ENCODE peak calls at places on chromosomes 4 and X, in four cellular contexts. H is HCT116, O is hepatocyte, R is PC-3. U is an unnamed sample. For H4K20me1 and H3K4me1, the result is how much of the 10 kb centered on the place peaks cover.

GRCh38 chr4:150379454-150379853 is 202.5 kb upstream of the MAB21L2 start:
- DNase-seq in H (no peak), O (no peak), R (peak), U (no peak)

GRCh38 chrX:44871114-44871645 is 1.8 kb upstream of the KDM6A start:
- DNase-seq in H (no peak), O (peak), R (peak), U (no peak)

GRCh38 chrX:30865020-30865419 is 24.0 kb downstream of the TAB3 start:
- DNase-seq in H (no peak), O (peak), R (peak), U (peak)

GRCh38 chrX:101229155-101229554 is 9.6 kb downstream of the DRP2 start:
- DNase-seq in H (no peak), O (no peak), R (peak), U (no peak)

GRCh38 chr4:94419956-94420355 is 31.8 kb upstream of the PDLIM5 start:
- DNase-seq in H (no peak), O (peak), R (peak), U (no peak)

GRCh38 chrX:74234829-74235228 is 69.2 kb upstream of the ZCCHC13 start:
- DNase-seq in H (no peak), O (no peak), R (peak), U (no peak)

GRCh38 chr4:94877973-94878372 is 120.2 kb downstream of the BMPR1B start:
- DNase-seq in H (no peak), O (no peak), R (peak), U (no peak)

GRCh38 chr4:72391281-72391680 is 177.7 kb downstream of the ADAMTS3 start:
- DNase-seq in H (no peak), O (no peak), R (no peak), U (no peak)

GRCh38 chrX:150759568-150760416 is 66.6 kb downstream of the MTMR1 start:
- DNase-seq in H (no peak), O (no peak), R (no peak), U (no peak)

GRCh38 chr4:146134761-146135160 is 40.8 kb upstream of the LSM6 start:
- DNase-seq in H (no peak), O (no peak), R (no peak), U (no peak)

GRCh38 chrX:119410027-119410819 is 11.1 kb downstream of the SLC25A43 start:
- DNase-seq in H (peak), O (peak), R (peak), U (no peak)

GRCh38 chr4:147029296-147029695 is 83.6 kb upstream of the TTC29 start:
- DNase-seq in H (no peak), O (no peak), R (no peak), U (no peak)

GRCh38 chr4:86108152-86108551 is 251.7 kb downstream of the MAPK10 start:
- DNase-seq in H (no peak), O (no peak), R (peak), U (no peak)

GRCh38 chr4:10082047-10082446 is 34.6 kb downstream of the WDR1 start:
- DNase-seq in H (no peak), O (no peak), R (no peak), U (no peak)

GRCh38 chr4:10078481-10079233 is 37.9 kb downstream of the WDR1 start:
- DNase-seq in H (no peak), O (no peak), R (no peak), U (no peak)

GRCh38 chr4:10079256-10079655 is 37.3 kb downstream of the WDR1 start:
- DNase-seq in H (no peak), O (no peak), R (no peak), U (no peak)

GRCh38 chr4:10080874-10081606 is 35.6 kb downstream of the WDR1 start:
- DNase-seq in H (no peak), O (no peak), R (no peak), U (no peak)

GRCh38 chr4:10079951-10080873 is 36.4 kb downstream of the WDR1 start:
- DNase-seq in H (no peak), O (no peak), R (no peak), U (no peak)
- H4K20me1 ChIP-seq in H (under half), O (under half), R (under half), U (under half)

DNA sequence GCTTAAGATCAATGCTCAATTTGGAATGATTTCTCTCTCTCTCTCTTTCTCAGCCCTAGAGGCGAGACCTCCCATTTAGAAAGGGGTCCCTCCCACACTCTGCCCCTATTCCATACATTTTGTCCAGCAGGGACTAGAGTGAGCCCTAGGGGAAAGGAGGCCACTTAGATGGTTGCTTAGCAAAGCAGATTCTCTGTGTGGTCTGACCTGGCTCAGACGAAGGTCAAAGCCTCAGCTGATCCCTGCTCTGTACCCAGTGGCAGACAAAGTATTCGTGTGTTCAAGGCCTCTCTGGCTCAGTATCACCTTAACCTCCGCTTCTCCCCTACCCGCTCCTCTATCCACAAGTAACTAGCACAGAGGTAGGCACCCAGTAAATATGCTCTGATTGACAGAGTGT is 78.4 kb downstream of the HPRT1 start:
- DNase-seq in H (no peak), O (no peak), R (no peak), U (no peak)
- H3K4me1 ChIP-seq in H (under half), O (under half), R (under half), U (under half)

GRCh38 chr4:15755321-15755750 is 22.8 kb upstream of the CD38 start:
- DNase-seq in H (no peak), O (no peak), R (peak), U (no peak)
- TF ChIP-seq EZH2phosphoT487 in H (no peak), O (no peak), R (no peak), U (no peak)

GRCh38 chr4:881709-882108 is 50.4 kb downstream of the GAK start:
- DNase-seq in H (no peak), O (no peak), R (no peak), U (no peak)

GRCh38 chr4:882646-883045 is 49.5 kb downstream of the GAK start:
- DNase-seq in H (no peak), O (no peak), R (no peak), U (no peak)

GRCh38 chr4:884259-884658 is 47.9 kb downstream of the GAK start:
- DNase-seq in H (no peak), O (no peak), R (no peak), U (no peak)

GRCh38 chr4:885353-885752 is 46.8 kb downstream of the GAK start:
- DNase-seq in H (no peak), O (no peak), R (no peak), U (no peak)

DNA sequence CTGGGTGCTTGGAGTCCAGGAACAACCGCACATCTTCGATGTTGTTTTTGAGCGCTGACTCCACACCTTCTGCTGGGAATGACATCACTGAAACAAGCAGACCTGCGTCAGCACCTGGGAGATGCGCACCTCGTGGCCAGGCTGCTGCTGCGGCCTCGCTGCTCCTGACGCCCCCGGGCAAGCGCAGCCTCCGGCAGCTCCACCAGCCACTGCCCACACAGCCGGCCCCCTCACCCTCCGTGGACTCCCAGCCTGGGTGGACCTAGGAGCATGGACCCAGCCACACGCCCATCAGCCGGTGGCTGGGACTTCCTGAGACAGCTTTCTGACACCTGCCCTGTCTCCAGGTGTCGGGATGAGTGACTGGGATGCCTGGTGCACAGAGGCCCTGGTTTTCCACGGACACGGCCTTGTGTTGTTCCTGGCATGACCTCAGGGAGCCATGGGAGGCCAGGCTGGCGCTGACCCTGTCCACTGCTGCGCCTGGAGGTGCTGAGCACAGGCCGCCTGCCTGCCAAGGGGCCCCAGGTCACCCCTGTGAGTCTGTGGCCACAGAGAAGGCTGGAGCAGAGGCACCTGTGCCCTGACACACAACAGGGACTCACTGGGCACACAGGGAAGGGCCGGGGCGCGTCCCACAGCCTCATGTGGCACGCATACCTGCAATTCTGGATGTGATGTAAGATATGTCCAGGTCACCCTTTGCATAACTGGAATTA is 48.6 kb downstream of the GAK start:
- DNase-seq in H (no peak), O (no peak), R (no peak), U (no peak)
- H4K20me1 ChIP-seq in H (under half), O (under half), R (under half), U (under half)

DNA sequence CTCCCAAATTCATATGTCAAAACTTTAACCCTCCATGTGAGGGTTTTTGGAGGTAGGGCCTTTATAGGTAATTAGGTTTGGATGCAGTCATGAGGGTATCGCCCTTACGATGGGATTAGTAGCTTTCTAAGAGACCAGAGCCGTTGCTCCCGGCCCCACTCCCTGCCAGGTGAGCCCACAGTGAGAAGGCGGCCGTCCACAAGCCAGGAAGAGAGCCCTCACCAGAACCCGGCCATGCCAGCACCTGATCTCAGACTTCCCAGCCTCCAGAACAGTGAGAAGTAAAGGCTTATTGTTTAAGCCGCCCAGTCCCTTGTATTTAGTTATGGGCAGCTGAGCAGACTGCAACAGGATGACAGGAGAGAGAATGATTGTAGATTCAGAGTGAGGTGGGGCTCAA is 40.8 kb downstream of the DCTD start:
- DNase-seq in H (no peak), O (no peak), R (no peak), U (no peak)
- H3K4me1 ChIP-seq in H (under half), O (under half), R (under half), U (under half)

GRCh38 chrX:10381218-10381617 is 224.4 kb downstream of the CLCN4 start:
- DNase-seq in H (no peak), O (no peak), R (peak), U (no peak)
- TF ChIP-seq EZH2phosphoT487 in H (no peak), O (no peak), R (no peak), U (no peak)

DNA sequence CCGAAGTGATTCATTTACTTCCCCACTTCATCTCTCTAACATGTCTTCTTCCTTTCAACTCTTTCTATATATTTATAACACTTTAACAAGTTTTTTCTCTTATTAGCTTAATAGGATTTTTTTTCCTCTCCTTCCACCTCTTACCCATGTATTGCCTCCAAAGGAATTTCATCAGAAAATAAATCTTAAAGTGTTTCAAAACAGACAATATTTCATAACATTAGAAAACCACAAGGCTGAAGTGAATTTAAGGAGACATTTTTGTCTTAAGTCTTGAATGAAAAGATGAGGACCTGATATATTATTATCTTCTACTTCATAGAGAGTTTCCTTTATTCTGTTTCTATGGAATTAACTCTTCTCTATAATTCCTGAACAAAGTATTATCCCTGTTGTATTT is 101.4 kb downstream of the PDGFC start:
- DNase-seq in H (no peak), O (no peak), R (no peak), U (no peak)
- H4K20me1 ChIP-seq in H (under half), O (under half), R (under half), U (under half)

GRCh38 chrX:71941771-71942170 is 31.1 kb downstream of the NHSL2 start:
- DNase-seq in H (no peak), O (peak), R (peak), U (no peak)

GRCh38 chrX:71938371-71938770 is 27.7 kb downstream of the NHSL2 start:
- DNase-seq in H (no peak), O (no peak), R (no peak), U (no peak)

GRCh38 chrX:71945435-71945834 is 34.8 kb downstream of the NHSL2 start:
- DNase-seq in H (no peak), O (no peak), R (no peak), U (no peak)

GRCh38 chrX:71944369-71944768 is 33.7 kb downstream of the NHSL2 start:
- DNase-seq in H (no peak), O (no peak), R (no peak), U (no peak)

GRCh38 chrX:71941145-71941544 is 30.5 kb downstream of the NHSL2 start:
- DNase-seq in H (no peak), O (no peak), R (no peak), U (no peak)
- H3K4me1 ChIP-seq in H (under half), O (under half), R (under half), U (under half)

GRCh38 chr4:74714731-74715130 is 79.6 kb downstream of the BTC start:
- DNase-seq in H (no peak), O (no peak), R (no peak), U (no peak)

GRCh38 chr4:74715731-74716435 is 78.4 kb downstream of the BTC start:
- DNase-seq in H (no peak), O (no peak), R (no peak), U (no peak)

DNA sequence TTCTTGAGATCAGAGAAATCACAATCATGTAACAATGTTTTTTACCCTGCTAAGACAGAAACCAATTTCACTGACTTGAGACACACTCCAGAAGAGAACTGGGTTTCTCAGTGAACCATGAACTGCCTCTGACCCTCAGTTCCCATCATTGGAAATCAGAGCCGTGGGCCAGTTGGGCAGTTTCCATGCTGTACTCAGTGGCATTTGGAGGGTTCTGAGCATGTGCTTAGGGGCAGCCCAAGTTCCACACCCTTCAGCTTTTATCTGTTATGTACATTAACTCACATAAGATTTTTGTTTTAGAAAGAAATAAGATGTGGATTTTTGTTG is 77.9 kb downstream of the BTC start:
- DNase-seq in H (no peak), O (no peak), R (no peak), U (no peak)
- TF ChIP-seq EZH2phosphoT487 in H (no peak), O (no peak), R (no peak), U (no peak)

U was measured in OCI-LY7.